ENCODE peak calls at places on chromosome 10, in five cellular contexts. One of them, this sample, is unnamed.

GRCh38 chr10:121732676-121733445 is 134.6 kb upstream of the FGFR2 start:
- DNase-seq in AG09309: no peak
- DNase-seq in Calu3: no peak
- DNase-seq in mammary epithelial cell: no peak
- DNase-seq in AG09319: no peak
- DNase-seq in this sample: no peak

GRCh38 chr10:97940534-97940933 is 89.9 kb downstream of the CRTAC1 start:
- DNase-seq in AG09309: no peak
- DNase-seq in Calu3: no peak
- DNase-seq in mammary epithelial cell: no peak
- DNase-seq in AG09319: no peak
- DNase-seq in this sample: no peak

GRCh38 chr10:106311590-106311989 is 852.9 kb downstream of the SORCS1 start:
- DNase-seq in AG09309: no peak
- DNase-seq in Calu3: no peak
- DNase-seq in mammary epithelial cell: no peak
- DNase-seq in AG09319: peak; percentile 11
- DNase-seq in this sample: no peak

GRCh38 chr10:131852823-131853609 is 47.8 kb upstream of the PPP2R2D start:
- DNase-seq in AG09309: no peak
- DNase-seq in Calu3: no peak
- DNase-seq in mammary epithelial cell: no peak
- DNase-seq in AG09319: no peak
- DNase-seq in this sample: no peak

GRCh38 chr10:7874864-7875263 is 56.6 kb downstream of the TAF3 start:
- DNase-seq in AG09309: no peak
- DNase-seq in Calu3: no peak
- DNase-seq in mammary epithelial cell: no peak
- DNase-seq in AG09319: no peak
- DNase-seq in this sample: no peak

GRCh38 chr10:127370601-127371000 is 174.2 kb upstream of the INSYN2A start:
- DNase-seq in AG09309: no peak
- DNase-seq in Calu3: no peak
- DNase-seq in mammary epithelial cell: no peak
- DNase-seq in AG09319: no peak
- DNase-seq in this sample: no peak

GRCh38 chr10:132689721-132690360 is 96.1 kb downstream of the NKX6-2 start:
- DNase-seq in AG09309: no peak
- DNase-seq in Calu3: no peak
- DNase-seq in mammary epithelial cell: no peak
- DNase-seq in AG09319: no peak
- DNase-seq in this sample: no peak

GRCh38 chr10:84291389-84291788 is 37.0 kb upstream of the CCSER2 start:
- DNase-seq in AG09309: no peak
- DNase-seq in Calu3: no peak
- DNase-seq in mammary epithelial cell: peak; percentile 50
- DNase-seq in AG09319: no peak
- DNase-seq in this sample: no peak

GRCh38 chr10:131452926-131453771 is 141.6 kb upstream of the TCERG1L start:
- DNase-seq in AG09309: no peak
- DNase-seq in Calu3: no peak
- DNase-seq in mammary epithelial cell: no peak
- DNase-seq in AG09319: no peak
- DNase-seq in this sample: no peak

GRCh38 chr10:52322941-52323340 is 8.9 kb downstream of the DKK1 start:
- DNase-seq in AG09309: no peak
- DNase-seq in Calu3: no peak
- DNase-seq in mammary epithelial cell: no peak
- DNase-seq in AG09319: no peak
- DNase-seq in this sample: no peak

GRCh38 chr10:120983721-120984120 is 132.6 kb downstream of the WDR11 start:
- DNase-seq in AG09309: no peak
- DNase-seq in Calu3: no peak
- DNase-seq in mammary epithelial cell: no peak
- DNase-seq in AG09319: no peak
- DNase-seq in this sample: no peak

GRCh38 chr10:122485670-122486069 is 24.3 kb downstream of the HTRA1 start:
- DNase-seq in AG09309: no peak
- DNase-seq in Calu3: no peak
- DNase-seq in mammary epithelial cell: no peak
- DNase-seq in AG09319: no peak
- DNase-seq in this sample: no peak

GRCh38 chr10:48634198-48634983 is 29.5 kb upstream of the ARHGAP22 start:
- DNase-seq in AG09309: peak; percentile 89
- DNase-seq in Calu3: no peak
- DNase-seq in mammary epithelial cell: peak; percentile 21
- DNase-seq in AG09319: peak; percentile 74
- DNase-seq in this sample: peak; percentile 49

GRCh38 chr10:97081621-97082235 is 104.0 kb downstream of the SLIT1 start:
- DNase-seq in AG09309: peak; percentile 7
- DNase-seq in Calu3: peak; percentile 59
- DNase-seq in mammary epithelial cell: peak; percentile 37
- DNase-seq in AG09319: peak; percentile 15
- DNase-seq in this sample: no peak

GRCh38 chr10:130002606-130003005 is 38.5 kb upstream of the EBF3 start:
- DNase-seq in AG09309: no peak
- DNase-seq in Calu3: no peak
- DNase-seq in mammary epithelial cell: no peak
- DNase-seq in AG09319: no peak
- DNase-seq in this sample: no peak

GRCh38 chr10:97427571-97428179 is 1.7 kb downstream of the PGAM1 start:
- DNase-seq in AG09309: no peak
- DNase-seq in Calu3: peak; percentile 19
- DNase-seq in mammary epithelial cell: peak; percentile 44
- DNase-seq in AG09319: no peak
- DNase-seq in this sample: no peak

GRCh38 chr10:117441812-117442443 is 66.7 kb upstream of the PDZD8 start:
- DNase-seq in AG09309: peak; percentile 95
- DNase-seq in Calu3: no peak
- DNase-seq in mammary epithelial cell: peak; percentile 94
- DNase-seq in AG09319: peak; percentile 30
- DNase-seq in this sample: peak; percentile 91

GRCh38 chr10:104035817-104036384 is 49.8 kb downstream of the COL17A1 start:
- DNase-seq in AG09309: no peak
- DNase-seq in Calu3: no peak
- DNase-seq in mammary epithelial cell: no peak
- DNase-seq in AG09319: no peak
- DNase-seq in this sample: no peak

GRCh38 chr10:114753126-114753525 is 68.5 kb upstream of the FHIP2A start:
- DNase-seq in AG09309: peak; percentile 44
- DNase-seq in Calu3: no peak
- DNase-seq in mammary epithelial cell: no peak
- DNase-seq in AG09319: no peak
- DNase-seq in this sample: no peak

GRCh38 chr10:59708816-59709471 is 706 bp downstream of the SLC16A9 start:
- DNase-seq in AG09309: no peak
- DNase-seq in Calu3: peak; percentile 42
- DNase-seq in mammary epithelial cell: peak; percentile 14
- DNase-seq in AG09319: no peak
- DNase-seq in this sample: no peak

GRCh38 chr10:49661291-49661856 is 18.1 kb upstream of the C10orf53 start:
- DNase-seq in AG09309: no peak
- DNase-seq in Calu3: no peak
- DNase-seq in mammary epithelial cell: peak; percentile 75
- DNase-seq in AG09319: no peak
- DNase-seq in this sample: no peak

GRCh38 chr10:26430641-26431163 is 7.4 kb upstream of the APBB1IP start:
- DNase-seq in AG09309: no peak
- DNase-seq in Calu3: no peak
- DNase-seq in mammary epithelial cell: no peak
- DNase-seq in AG09319: no peak
- DNase-seq in this sample: no peak

GRCh38 chr10:77553311-77553710 is 84.3 kb downstream of the KCNMA1 start:
- DNase-seq in AG09309: no peak
- DNase-seq in Calu3: no peak
- DNase-seq in mammary epithelial cell: no peak
- DNase-seq in AG09319: no peak
- DNase-seq in this sample: no peak

GRCh38 chr10:110113670-110114337 is 93.6 kb upstream of the MXI1 start:
- DNase-seq in AG09309: no peak
- DNase-seq in Calu3: no peak
- DNase-seq in mammary epithelial cell: no peak
- DNase-seq in AG09319: peak; percentile 22
- DNase-seq in this sample: no peak

GRCh38 chr10:133261726-133262325 is 14.8 kb downstream of the ADAM8 start:
- DNase-seq in AG09309: no peak
- DNase-seq in Calu3: peak; percentile 77
- DNase-seq in mammary epithelial cell: peak; percentile 46
- DNase-seq in AG09319: peak; percentile 19
- DNase-seq in this sample: no peak

GRCh38 chr10:110513949-110514348 is 16.2 kb downstream of the DUSP5 start:
- DNase-seq in AG09309: no peak
- DNase-seq in Calu3: no peak
- DNase-seq in mammary epithelial cell: no peak
- DNase-seq in AG09319: no peak
- DNase-seq in this sample: no peak

GRCh38 chr10:53843691-53844362 is 957.2 kb downstream of the PCDH15 start:
- DNase-seq in AG09309: no peak
- DNase-seq in Calu3: peak; percentile 22
- DNase-seq in mammary epithelial cell: peak; percentile 76
- DNase-seq in AG09319: no peak
- DNase-seq in this sample: no peak

DNA sequence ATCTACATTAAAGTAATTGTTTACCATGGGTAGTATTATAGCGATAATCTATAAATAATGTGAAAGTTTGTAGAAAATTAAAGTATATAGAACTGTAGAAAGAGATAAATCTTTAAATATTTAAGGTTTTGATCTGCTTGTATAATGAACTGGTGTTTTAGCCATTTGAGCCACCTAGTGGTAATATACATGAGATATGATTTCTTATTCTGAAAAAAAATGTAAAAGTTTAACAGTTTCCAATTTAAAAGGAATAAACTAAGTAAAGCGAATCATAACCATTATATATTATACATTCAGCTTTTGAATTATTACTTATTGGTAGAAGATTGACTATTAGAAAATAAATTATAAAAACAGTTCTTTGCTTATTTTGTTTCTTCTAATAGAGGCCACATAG is 91.2 kb downstream of the OTUD1 start:
- DNase-seq in AG09309: no peak
- DNase-seq in Calu3: no peak
- DNase-seq in mammary epithelial cell: no peak
- DNase-seq in AG09319: no peak
- DNase-seq in this sample: no peak
- TF ChIP-seq CTCF in AG09309: peak; percentile 27
- TF ChIP-seq CTCF in Calu3: no peak
- TF ChIP-seq CTCF in mammary epithelial cell: peak; percentile 10
- TF ChIP-seq CTCF in AG09319: peak; percentile 36
- TF ChIP-seq CTCF in this sample: peak; percentile 24

DNA sequence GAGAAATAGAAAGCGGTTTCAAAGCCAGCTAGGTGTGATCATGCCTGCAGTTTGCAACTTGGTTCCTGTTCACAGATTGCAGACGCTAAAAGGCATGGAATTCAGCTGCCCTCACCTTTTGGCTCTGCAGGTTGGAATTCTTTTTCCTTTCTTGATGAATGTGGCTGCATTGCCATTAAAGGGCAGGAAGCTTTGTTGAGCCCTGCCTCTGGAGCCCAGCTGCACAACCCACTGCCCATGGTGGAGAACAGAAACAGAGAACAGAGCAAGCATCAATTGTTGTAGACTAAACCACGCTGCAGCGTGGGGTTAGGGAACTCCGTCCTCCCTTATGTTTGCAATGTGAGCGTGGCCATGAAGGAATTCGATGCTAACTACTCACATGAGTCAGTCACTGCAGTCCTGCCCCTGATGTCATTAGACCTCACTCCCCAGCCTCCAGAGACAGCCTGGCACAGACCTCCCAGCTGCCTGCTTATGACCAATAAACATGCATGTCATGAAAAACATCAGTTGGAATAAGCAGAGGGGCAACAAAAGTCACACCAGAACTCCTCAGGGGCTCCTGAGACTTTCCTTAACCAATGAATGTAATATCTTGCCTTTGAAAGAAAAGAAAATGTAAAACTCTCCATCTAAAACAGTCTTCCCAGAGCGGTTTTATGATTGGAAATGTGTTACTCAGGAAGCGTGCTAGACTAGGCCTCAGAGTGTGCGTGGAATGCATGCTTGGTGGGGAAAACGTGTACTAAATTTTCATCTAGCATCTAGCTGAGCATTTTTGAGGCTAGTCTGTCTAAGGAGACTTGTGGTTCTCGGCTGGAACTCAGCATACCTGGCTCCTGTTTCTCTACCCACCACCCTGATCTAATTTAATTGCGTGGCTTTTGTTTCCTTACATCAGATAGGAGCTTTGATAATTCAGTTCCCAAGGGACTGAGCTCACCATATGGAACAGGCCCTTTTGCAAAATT is 232.2 kb downstream of the KIAA1217 start:
- DNase-seq in AG09309: no peak
- DNase-seq in Calu3: no peak
- DNase-seq in mammary epithelial cell: no peak
- DNase-seq in AG09319: no peak
- DNase-seq in this sample: no peak
- TF ChIP-seq CTCF in AG09309: no peak
- TF ChIP-seq CTCF in Calu3: no peak
- TF ChIP-seq CTCF in mammary epithelial cell: no peak
- TF ChIP-seq CTCF in AG09319: no peak
- TF ChIP-seq CTCF in this sample: no peak

GRCh38 chr10:60869916-60870728 is 73.9 kb downstream of the RHOBTB1 start:
- DNase-seq in AG09309: no peak
- DNase-seq in Calu3: no peak
- DNase-seq in mammary epithelial cell: no peak
- DNase-seq in AG09319: no peak
- DNase-seq in this sample: no peak
- TF ChIP-seq CTCF in AG09309: peak; percentile 23
- TF ChIP-seq CTCF in Calu3: no peak
- TF ChIP-seq CTCF in mammary epithelial cell: no peak
- TF ChIP-seq CTCF in AG09319: no peak
- TF ChIP-seq CTCF in this sample: no peak

GRCh38 chr10:32000937-32001336 is 55.3 kb downstream of the KIF5B start:
- DNase-seq in AG09309: no peak
- DNase-seq in Calu3: no peak
- DNase-seq in mammary epithelial cell: no peak
- DNase-seq in AG09319: no peak
- DNase-seq in this sample: peak; percentile 29

GRCh38 chr10:32004161-32004591 is 52.0 kb downstream of the KIF5B start:
- DNase-seq in AG09309: no peak
- DNase-seq in Calu3: no peak
- DNase-seq in mammary epithelial cell: no peak
- DNase-seq in AG09319: no peak
- DNase-seq in this sample: no peak

GRCh38 chr10:32007026-32007425 is 49.2 kb downstream of the KIF5B start:
- DNase-seq in AG09309: no peak
- DNase-seq in Calu3: no peak
- DNase-seq in mammary epithelial cell: no peak
- DNase-seq in AG09319: no peak
- DNase-seq in this sample: no peak

GRCh38 chr10:31999836-32000235 is 56.4 kb downstream of the KIF5B start:
- DNase-seq in AG09309: no peak
- DNase-seq in Calu3: no peak
- DNase-seq in mammary epithelial cell: no peak
- DNase-seq in AG09319: no peak
- DNase-seq in this sample: no peak

GRCh38 chr10:32005050-32005449 is 51.2 kb downstream of the KIF5B start:
- DNase-seq in AG09309: no peak
- DNase-seq in Calu3: peak; percentile 64
- DNase-seq in mammary epithelial cell: peak; percentile 25
- DNase-seq in AG09319: no peak
- DNase-seq in this sample: no peak
- TF ChIP-seq CTCF in AG09309: peak; percentile 59
- TF ChIP-seq CTCF in Calu3: peak; percentile 68
- TF ChIP-seq CTCF in mammary epithelial cell: peak; percentile 65
- TF ChIP-seq CTCF in AG09319: peak; percentile 56
- TF ChIP-seq CTCF in this sample: peak; percentile 60